ENCODE peak calls at places on chromosome 13, in seven cellular contexts. One of them, this sample, is unnamed.

GRCh38 chr13:98856983-98857382 is 104.5 kb upstream of the SLC15A1 start:
- DNase-seq in T1000: no peak
- DNase-seq in lower leg skin: no peak
- DNase-seq in Caki2: no peak
- DNase-seq in activated naive CD4-positive, alpha-beta T cell: no peak
- DNase-seq in globus pallidus: peak
- DNase-seq in NCI-H1105 treated with DMSO at 0.1 percent for 48 hours: no peak
- DNase-seq in this sample: no peak

GRCh38 chr13:23146811-23147245 is 34.0 kb upstream of the SGCG start:
- DNase-seq in lower leg skin: no peak
- DNase-seq in Caki2: no peak
- DNase-seq in activated naive CD4-positive, alpha-beta T cell: no peak
- DNase-seq in T1000: no peak
- DNase-seq in globus pallidus: peak
- DNase-seq in NCI-H1105 treated with DMSO at 0.1 percent for 48 hours: no peak
- DNase-seq in this sample: no peak

GRCh38 chr13:95480131-95480545 is 72.4 kb upstream of the CLDN10 start:
- DNase-seq in Caki2: no peak
- DNase-seq in globus pallidus: peak
- DNase-seq in NCI-H1105 treated with DMSO at 0.1 percent for 48 hours: no peak
- DNase-seq in T1000: no peak
- DNase-seq in activated naive CD4-positive, alpha-beta T cell: no peak
- DNase-seq in lower leg skin: peak
- DNase-seq in this sample: no peak

GRCh38 chr13:109728061-109728460 is 58.3 kb downstream of the IRS2 start:
- DNase-seq in Caki2: no peak
- DNase-seq in activated naive CD4-positive, alpha-beta T cell: no peak
- DNase-seq in T1000: no peak
- DNase-seq in lower leg skin: no peak
- DNase-seq in globus pallidus: no peak
- DNase-seq in NCI-H1105 treated with DMSO at 0.1 percent for 48 hours: no peak
- DNase-seq in this sample: no peak

GRCh38 chr13:25455146-25455545 is 83.4 kb downstream of the ATP8A2 start:
- DNase-seq in globus pallidus: no peak
- DNase-seq in lower leg skin: no peak
- DNase-seq in Caki2: no peak
- DNase-seq in T1000: no peak
- DNase-seq in activated naive CD4-positive, alpha-beta T cell: no peak
- DNase-seq in NCI-H1105 treated with DMSO at 0.1 percent for 48 hours: peak
- DNase-seq in this sample: no peak

GRCh38 chr13:113639661-113640262 is 18.2 kb downstream of the ATP4B start:
- DNase-seq in globus pallidus: no peak
- DNase-seq in lower leg skin: no peak
- DNase-seq in NCI-H1105 treated with DMSO at 0.1 percent for 48 hours: no peak
- DNase-seq in T1000: no peak
- DNase-seq in activated naive CD4-positive, alpha-beta T cell: no peak
- DNase-seq in Caki2: no peak
- DNase-seq in this sample: no peak

GRCh38 chr13:83753912-83754624 is 128.2 kb downstream of the SLITRK1 start:
- DNase-seq in Caki2: no peak
- DNase-seq in T1000: peak
- DNase-seq in globus pallidus: no peak
- DNase-seq in NCI-H1105 treated with DMSO at 0.1 percent for 48 hours: no peak
- DNase-seq in activated naive CD4-positive, alpha-beta T cell: no peak
- DNase-seq in lower leg skin: no peak
- DNase-seq in this sample: no peak

GRCh38 chr13:113398963-113399754 is 35.2 kb upstream of the GRTP1 start:
- DNase-seq in globus pallidus: no peak
- DNase-seq in T1000: no peak
- DNase-seq in NCI-H1105 treated with DMSO at 0.1 percent for 48 hours: no peak
- DNase-seq in Caki2: no peak
- DNase-seq in activated naive CD4-positive, alpha-beta T cell: no peak
- DNase-seq in lower leg skin: no peak
- DNase-seq in this sample: peak

GRCh38 chr13:41054212-41054877 is 7.0 kb upstream of the WBP4 start:
- DNase-seq in T1000: no peak
- DNase-seq in NCI-H1105 treated with DMSO at 0.1 percent for 48 hours: peak
- DNase-seq in activated naive CD4-positive, alpha-beta T cell: no peak
- DNase-seq in globus pallidus: peak
- DNase-seq in Caki2: peak
- DNase-seq in lower leg skin: no peak
- DNase-seq in this sample: peak

GRCh38 chr13:51938454-51938853 is 72.8 kb downstream of the ATP7B start:
- DNase-seq in NCI-H1105 treated with DMSO at 0.1 percent for 48 hours: no peak
- DNase-seq in Caki2: no peak
- DNase-seq in activated naive CD4-positive, alpha-beta T cell: no peak
- DNase-seq in lower leg skin: no peak
- DNase-seq in globus pallidus: no peak
- DNase-seq in T1000: no peak
- DNase-seq in this sample: no peak

GRCh38 chr13:31639443-31640163 is 99.7 kb upstream of the RXFP2 start:
- DNase-seq in T1000: no peak
- DNase-seq in Caki2: no peak
- DNase-seq in NCI-H1105 treated with DMSO at 0.1 percent for 48 hours: no peak
- DNase-seq in lower leg skin: no peak
- DNase-seq in activated naive CD4-positive, alpha-beta T cell: no peak
- DNase-seq in globus pallidus: no peak
- DNase-seq in this sample: no peak

GRCh38 chr13:27007166-27007565 is 164.4 kb downstream of the USP12 start:
- DNase-seq in T1000: no peak
- DNase-seq in Caki2: no peak
- DNase-seq in activated naive CD4-positive, alpha-beta T cell: no peak
- DNase-seq in globus pallidus: no peak
- DNase-seq in NCI-H1105 treated with DMSO at 0.1 percent for 48 hours: peak
- DNase-seq in lower leg skin: no peak
- DNase-seq in this sample: no peak

GRCh38 chr13:95385808-95386207 is 84.6 kb upstream of the ABCC4 start:
- DNase-seq in Caki2: no peak
- DNase-seq in lower leg skin: no peak
- DNase-seq in activated naive CD4-positive, alpha-beta T cell: no peak
- DNase-seq in NCI-H1105 treated with DMSO at 0.1 percent for 48 hours: no peak
- DNase-seq in globus pallidus: no peak
- DNase-seq in T1000: no peak
- DNase-seq in this sample: no peak

GRCh38 chr13:26719356-26719945 is 41.1 kb downstream of the GPR12 start:
- DNase-seq in lower leg skin: no peak
- DNase-seq in Caki2: no peak
- DNase-seq in T1000: no peak
- DNase-seq in globus pallidus: no peak
- DNase-seq in activated naive CD4-positive, alpha-beta T cell: no peak
- DNase-seq in NCI-H1105 treated with DMSO at 0.1 percent for 48 hours: no peak
- DNase-seq in this sample: peak

GRCh38 chr13:35953537-35954206 is 177.5 kb downstream of the DCLK1 start:
- DNase-seq in T1000: peak
- DNase-seq in activated naive CD4-positive, alpha-beta T cell: no peak
- DNase-seq in NCI-H1105 treated with DMSO at 0.1 percent for 48 hours: peak
- DNase-seq in lower leg skin: peak
- DNase-seq in globus pallidus: peak
- DNase-seq in Caki2: peak
- DNase-seq in this sample: peak

GRCh38 chr13:48496796-48497195 is 36.1 kb downstream of the RCBTB2 start:
- DNase-seq in globus pallidus: no peak
- DNase-seq in lower leg skin: no peak
- DNase-seq in T1000: no peak
- DNase-seq in activated naive CD4-positive, alpha-beta T cell: no peak
- DNase-seq in Caki2: no peak
- DNase-seq in NCI-H1105 treated with DMSO at 0.1 percent for 48 hours: no peak
- DNase-seq in this sample: no peak

GRCh38 chr13:51148223-51148951 is 37.3 kb upstream of the C13orf42 start:
- DNase-seq in T1000: no peak
- DNase-seq in activated naive CD4-positive, alpha-beta T cell: no peak
- DNase-seq in lower leg skin: no peak
- DNase-seq in globus pallidus: no peak
- DNase-seq in NCI-H1105 treated with DMSO at 0.1 percent for 48 hours: no peak
- DNase-seq in Caki2: no peak
- DNase-seq in this sample: no peak

GRCh38 chr13:36552334-36552733 is 120.0 kb downstream of the CCNA1 start:
- DNase-seq in lower leg skin: no peak
- DNase-seq in T1000: no peak
- DNase-seq in activated naive CD4-positive, alpha-beta T cell: no peak
- DNase-seq in globus pallidus: no peak
- DNase-seq in NCI-H1105 treated with DMSO at 0.1 percent for 48 hours: no peak
- DNase-seq in Caki2: no peak
- DNase-seq in this sample: no peak

GRCh38 chr13:111472559-111473460 is 152.4 kb downstream of the TEX29 start:
- DNase-seq in lower leg skin: no peak
- DNase-seq in globus pallidus: no peak
- DNase-seq in NCI-H1105 treated with DMSO at 0.1 percent for 48 hours: no peak
- DNase-seq in activated naive CD4-positive, alpha-beta T cell: no peak
- DNase-seq in Caki2: no peak
- DNase-seq in T1000: no peak
- DNase-seq in this sample: no peak

GRCh38 chr13:26679411-26679810 is 81.2 kb downstream of the GPR12 start:
- DNase-seq in activated naive CD4-positive, alpha-beta T cell: no peak
- DNase-seq in T1000: no peak
- DNase-seq in NCI-H1105 treated with DMSO at 0.1 percent for 48 hours: no peak
- DNase-seq in lower leg skin: no peak
- DNase-seq in Caki2: no peak
- DNase-seq in globus pallidus: no peak
- DNase-seq in this sample: peak

GRCh38 chr13:84137292-84137691 is 255.0 kb upstream of the SLITRK1 start:
- DNase-seq in globus pallidus: no peak
- DNase-seq in activated naive CD4-positive, alpha-beta T cell: no peak
- DNase-seq in lower leg skin: no peak
- DNase-seq in NCI-H1105 treated with DMSO at 0.1 percent for 48 hours: no peak
- DNase-seq in T1000: no peak
- DNase-seq in Caki2: no peak
- DNase-seq in this sample: no peak

GRCh38 chr13:95327190-95327589 is 25.9 kb upstream of the ABCC4 start:
- DNase-seq in activated naive CD4-positive, alpha-beta T cell: no peak
- DNase-seq in T1000: no peak
- DNase-seq in lower leg skin: no peak
- DNase-seq in Caki2: no peak
- DNase-seq in NCI-H1105 treated with DMSO at 0.1 percent for 48 hours: no peak
- DNase-seq in globus pallidus: no peak
- DNase-seq in this sample: no peak

GRCh38 chr13:95607363-95607762 is 37.1 kb downstream of the DZIP1 start:
- DNase-seq in Caki2: peak
- DNase-seq in T1000: no peak
- DNase-seq in activated naive CD4-positive, alpha-beta T cell: no peak
- DNase-seq in NCI-H1105 treated with DMSO at 0.1 percent for 48 hours: peak
- DNase-seq in lower leg skin: no peak
- DNase-seq in globus pallidus: no peak
- DNase-seq in this sample: no peak

GRCh38 chr13:83312194-83312593 is 570.1 kb downstream of the SLITRK1 start:
- DNase-seq in T1000: no peak
- DNase-seq in NCI-H1105 treated with DMSO at 0.1 percent for 48 hours: no peak
- DNase-seq in lower leg skin: no peak
- DNase-seq in Caki2: no peak
- DNase-seq in globus pallidus: no peak
- DNase-seq in activated naive CD4-positive, alpha-beta T cell: no peak
- DNase-seq in this sample: no peak

GRCh38 chr13:110140099-110140498 is 166.9 kb downstream of the COL4A1 start:
- DNase-seq in T1000: no peak
- DNase-seq in activated naive CD4-positive, alpha-beta T cell: no peak
- DNase-seq in lower leg skin: no peak
- DNase-seq in globus pallidus: no peak
- DNase-seq in NCI-H1105 treated with DMSO at 0.1 percent for 48 hours: no peak
- DNase-seq in Caki2: no peak
- DNase-seq in this sample: no peak

GRCh38 chr13:98239156-98240076 is 62.3 kb upstream of the RNF113B start:
- DNase-seq in globus pallidus: no peak
- DNase-seq in activated naive CD4-positive, alpha-beta T cell: no peak
- DNase-seq in NCI-H1105 treated with DMSO at 0.1 percent for 48 hours: no peak
- DNase-seq in lower leg skin: no peak
- DNase-seq in Caki2: peak
- DNase-seq in T1000: no peak
- DNase-seq in this sample: peak

GRCh38 chr13:52159159-52159982 is at the start of gene NEK3:
- DNase-seq in NCI-H1105 treated with DMSO at 0.1 percent for 48 hours: peak
- DNase-seq in activated naive CD4-positive, alpha-beta T cell: peak
- DNase-seq in T1000: no peak
- DNase-seq in Caki2: peak
- DNase-seq in globus pallidus: peak
- DNase-seq in lower leg skin: peak
- DNase-seq in this sample: peak